ENCODE peak calls at places on chromosomes 1 and 21, in four cellular contexts. F, O, S and E are unnamed samples.

GRCh38 chr1:216475659-216476276 is 52.5 kb upstream of the USH2A start:
- DNase-seq in F (no peak), O (no peak), S (no peak), E (no peak)

GRCh38 chr1:36369061-36369470 is 16.7 kb downstream of the STK40 start:
- DNase-seq in F (peak), O (peak), S (peak), E (no peak)

GRCh38 chr1:28180310-28181305 is 4.1 kb upstream of the PTAFR start:
- DNase-seq in F (no peak), O (no peak), S (no peak), E (no peak)

GRCh38 chr1:101200513-101200912 is 36.3 kb upstream of the S1PR1 start:
- DNase-seq in F (no peak), O (no peak), S (no peak), E (no peak)

GRCh38 chr1:160539896-160540858 is 17.1 kb upstream of the SLAMF6 start:
- DNase-seq in F (peak), O (peak), S (no peak), E (peak)

GRCh38 chr1:12113433-12114339 is 50.6 kb downstream of the TNFRSF8 start:
- DNase-seq in F (no peak), O (no peak), S (no peak), E (no peak)

GRCh38 chr1:162732566-162733335 is 57.8 kb upstream of the HSD17B7 start:
- DNase-seq in F (no peak), O (peak), S (no peak), E (no peak)

GRCh38 chr1:9111957-9112356 is 16.9 kb downstream of the GPR157 start:
- DNase-seq in F (no peak), O (peak), S (no peak), E (no peak)

GRCh38 chr1:57536749-57537423 is 113.0 kb upstream of the DAB1 start:
- DNase-seq in F (no peak), O (no peak), S (no peak), E (no peak)

GRCh38 chr1:228148971-228149340 is 774 bp upstream of the GJC2 start:
- DNase-seq in F (no peak), O (no peak), S (no peak), E (no peak)

GRCh38 chr1:225824522-225824921 is 14.6 kb downstream of the EPHX1 start:
- DNase-seq in F (no peak), O (no peak), S (no peak), E (no peak)

GRCh38 chr1:92168657-92169056 is 49.1 kb upstream of the C1orf146 start:
- DNase-seq in F (no peak), O (no peak), S (peak), E (no peak)

GRCh38 chr21:28436286-28436932 is 556.3 kb downstream of the LTN1 start:
- DNase-seq in F (no peak), O (no peak), S (no peak), E (no peak)
- TF ChIP-seq NFIC in F (no peak), O (no peak), S (no peak), E (no peak)

DNA sequence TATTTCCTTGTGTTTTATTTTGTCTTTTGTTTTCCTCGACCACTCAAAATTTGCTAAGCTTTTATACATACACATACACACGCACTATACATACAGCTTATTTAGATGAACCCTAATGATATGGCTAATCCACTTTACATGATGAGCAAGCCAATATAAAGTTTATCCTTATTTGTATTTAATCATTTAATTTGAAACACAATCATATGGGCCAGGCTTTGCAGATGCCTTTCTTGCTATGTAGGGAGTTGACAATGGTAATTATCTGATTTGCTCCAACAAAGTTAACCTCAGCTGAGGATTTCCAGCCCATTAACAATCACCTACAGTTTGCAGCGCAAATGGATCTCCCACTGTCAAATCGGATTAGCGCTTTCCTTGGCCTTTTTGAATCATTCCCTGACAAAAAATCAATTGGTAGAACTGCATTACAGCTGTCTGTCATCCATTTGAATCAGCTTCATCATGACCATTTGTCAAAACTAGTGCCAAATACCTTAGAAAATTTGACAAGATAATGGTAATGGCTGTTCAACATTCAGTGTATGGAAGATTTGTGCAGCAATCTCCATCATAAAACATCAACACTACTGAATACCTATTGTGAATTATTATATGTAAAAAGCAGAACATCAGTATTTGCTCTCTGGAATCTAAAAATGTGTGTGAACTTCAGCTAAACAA is 352.6 kb downstream of the MRPL39 start:
- DNase-seq in F (no peak), O (no peak), S (peak), E (no peak)
- TF ChIP-seq NFIC in F (no peak), O (no peak), S (no peak), E (no peak)

GRCh38 chr1:65995326-65995725 is 202.6 kb downstream of the PDE4B start:
- DNase-seq in F (no peak), O (no peak), S (no peak), E (no peak)
- TF ChIP-seq NFIC in F (no peak), O (no peak), S (no peak), E (no peak)

GRCh38 chr1:156639601-156640101 is 2.3 kb upstream of the BCAN start:
- DNase-seq in F (no peak), O (no peak), S (peak), E (no peak)
- TF ChIP-seq NFIC in F (no peak), O (no peak), S (no peak), E (no peak)

GRCh38 chr1:117592155-117592554 is 13.7 kb upstream of the TENT5C start:
- DNase-seq in F (no peak), O (no peak), S (no peak), E (no peak)

GRCh38 chr1:117598489-117598888 is 7.4 kb upstream of the TENT5C start:
- DNase-seq in F (no peak), O (no peak), S (no peak), E (no peak)

GRCh38 chr1:117599286-117599685 is 6.6 kb upstream of the TENT5C start:
- DNase-seq in F (no peak), O (no peak), S (no peak), E (no peak)

GRCh38 chr1:117599822-117600221 is 6.0 kb upstream of the TENT5C start:
- DNase-seq in F (no peak), O (no peak), S (no peak), E (no peak)

DNA sequence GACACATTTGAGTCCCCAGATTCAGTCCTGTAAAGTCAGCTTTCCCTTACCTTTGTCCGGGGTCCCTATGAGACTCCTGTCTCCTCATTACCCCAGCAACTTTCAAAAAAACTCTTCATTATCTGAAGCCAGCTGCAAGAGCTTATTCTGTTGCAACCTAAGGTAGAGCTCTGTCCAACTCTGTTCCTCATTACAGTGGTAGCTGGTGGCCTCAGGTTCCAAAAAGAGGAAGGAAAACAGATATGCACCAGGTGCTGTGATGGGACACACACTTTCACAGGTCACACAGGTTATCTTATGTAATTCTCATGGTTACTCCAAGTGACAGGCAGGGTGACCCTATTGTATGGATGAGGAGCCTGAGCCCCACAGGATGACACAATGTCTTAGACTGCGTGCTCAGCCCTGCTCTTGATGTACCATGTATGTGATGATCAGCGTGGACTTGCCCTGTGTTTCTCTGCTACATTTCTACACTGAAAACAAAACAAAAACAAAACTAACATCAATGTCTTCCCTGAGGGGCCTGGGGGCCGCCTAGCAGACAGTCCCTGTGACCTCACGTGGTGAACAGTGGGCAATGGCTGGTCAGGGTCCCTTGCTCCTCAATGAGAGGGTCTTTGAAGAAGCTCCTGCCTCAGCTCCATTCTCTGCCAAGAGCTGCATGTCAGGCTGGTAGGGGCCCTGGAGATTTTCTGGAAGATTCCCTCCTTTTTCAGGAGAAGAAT is 9.7 kb upstream of the TENT5C start:
- DNase-seq in F (no peak), O (no peak), S (no peak), E (no peak)
- TF ChIP-seq NFIC in F (no peak), O (no peak), S (no peak), E (no peak)

GRCh38 chr1:7608628-7609295 is 162.3 kb upstream of the VAMP3 start:
- DNase-seq in F (peak), O (peak), S (no peak), E (no peak)

GRCh38 chr1:7610936-7611335 is 160.2 kb upstream of the VAMP3 start:
- DNase-seq in F (no peak), O (no peak), S (no peak), E (no peak)

GRCh38 chr1:7610106-7610731 is 160.9 kb upstream of the VAMP3 start:
- DNase-seq in F (no peak), O (no peak), S (no peak), E (no peak)

GRCh38 chr1:7611421-7612010 is 159.6 kb upstream of the VAMP3 start:
- DNase-seq in F (no peak), O (no peak), S (no peak), E (no peak)

DNA sequence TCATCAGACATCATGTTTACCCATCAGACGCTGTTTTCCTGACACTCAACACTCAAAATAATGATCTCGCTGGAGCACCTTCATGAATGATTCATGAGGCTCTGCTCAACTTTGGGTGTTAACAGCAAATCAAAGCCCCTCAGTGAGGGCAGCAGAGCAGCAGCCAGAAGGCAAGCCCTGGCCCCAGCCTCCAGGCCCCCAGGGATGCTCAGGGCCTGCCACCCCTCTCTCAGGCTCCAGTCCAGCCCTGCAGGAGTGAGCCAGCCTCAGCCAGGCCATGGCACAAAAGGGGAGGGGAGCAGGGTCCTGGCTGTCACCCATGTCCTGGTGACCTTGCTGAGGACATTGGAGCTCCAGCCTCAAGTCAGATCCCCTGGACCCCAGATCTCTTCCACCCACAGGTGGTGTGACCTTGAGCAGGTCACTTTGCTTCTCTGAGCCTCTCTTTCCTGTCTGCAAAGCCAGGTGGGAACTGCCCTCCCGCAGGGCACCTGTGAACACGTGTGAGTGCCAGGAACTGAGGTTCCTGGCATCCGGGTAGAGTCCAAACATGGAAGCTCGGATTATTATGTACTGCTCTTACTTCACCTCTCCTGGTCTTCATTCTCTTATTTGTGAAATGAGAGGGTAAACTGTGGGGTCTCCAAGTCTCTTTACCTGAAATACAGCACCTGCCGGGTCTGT is 161.6 kb upstream of the VAMP3 start:
- DNase-seq in F (no peak), O (no peak), S (no peak), E (no peak)
- TF ChIP-seq NFIC in F (no peak), O (no peak), S (no peak), E (no peak)

GRCh38 chr1:113027008-113027407 is 46.0 kb upstream of the LRIG2 start:
- DNase-seq in F (no peak), O (peak), S (no peak), E (no peak)

GRCh38 chr1:113029822-113030221 is 43.2 kb upstream of the LRIG2 start:
- DNase-seq in F (no peak), O (no peak), S (no peak), E (no peak)

GRCh38 chr1:113035086-113035485 is 37.9 kb upstream of the LRIG2 start:
- DNase-seq in F (no peak), O (no peak), S (no peak), E (no peak)

GRCh38 chr1:113027449-113027848 is 45.5 kb upstream of the LRIG2 start:
- DNase-seq in F (no peak), O (peak), S (no peak), E (no peak)

GRCh38 chr1:113031060-113031933 is 41.7 kb upstream of the LRIG2 start:
- DNase-seq in F (no peak), O (no peak), S (no peak), E (no peak)
- TF ChIP-seq NFIC in F (no peak), O (no peak), S (no peak), E (peak)